ENCODE peak calls at places on chromosomes 1 and 21, in eight cellular contexts. A is anterior cingulate cortex; Z is fibroblast of pulmonary artery; V is iPS-NIHi11; H is NCI-H460; Q is DMS53; U is effector memory CD4-positive, alpha-beta T cell; B is activated CD4-positive, alpha-beta memory T cell treated with anti-CD3 and anti-CD28 coated beads, Interleukin-2, amount 10 ng/mL, durations not matched to agents 7 days and 5 days. D is an unnamed sample.

GRCh38 chr1:67733741-67734690 is 49.0 kb downstream of the GADD45A start:
- DNase-seq in Z (no peak), H (no peak), Q (no peak), U (no peak), V (no peak), B (no peak), A (no peak), D (no peak)

GRCh38 chr1:55826413-55827080 is 611.4 kb upstream of the USP24 start:
- DNase-seq in B (no peak), Z (no peak), U (no peak), Q (no peak), V (no peak), H (no peak), A (no peak), D (no peak)

GRCh38 chr1:201142011-201142853 is 12.0 kb downstream of the TMEM9 start:
- DNase-seq in H (no peak), U (no peak), A (peak), V (no peak), B (no peak), Q (no peak), Z (no peak), D (no peak)

GRCh38 chr1:78408830-78409229 is 81.9 kb upstream of the PTGFR start:
- DNase-seq in Q (no peak), Z (no peak), U (no peak), B (no peak), A (no peak), V (no peak), H (no peak), D (no peak)

GRCh38 chr1:167666416-167666815 is 36.4 kb downstream of the RCSD1 start:
- DNase-seq in V (no peak), Z (peak), Q (no peak), B (no peak), A (no peak), H (no peak), U (no peak), D (no peak)

GRCh38 chr1:234588402-234588801 is 21.6 kb downstream of the IRF2BP2 start:
- DNase-seq in A (no peak), Z (no peak), V (no peak), U (no peak), B (no peak), H (no peak), Q (no peak), D (no peak)

GRCh38 chr21:35390013-35390776 is 341.1 kb upstream of the RUNX1 start:
- DNase-seq in Z (peak), Q (peak), A (no peak), B (no peak), U (no peak), V (no peak), H (no peak), D (no peak)

GRCh38 chr1:119217429-119217828 is 77.0 kb upstream of the WARS2 start:
- DNase-seq in Z (no peak), A (no peak), B (no peak), V (no peak), H (no peak), U (no peak), Q (no peak), D (no peak)

GRCh38 chr1:172900359-172900997 is 150.3 kb downstream of the TNFSF18 start:
- DNase-seq in Q (no peak), H (no peak), U (no peak), A (no peak), V (no peak), Z (no peak), B (no peak), D (no peak)

GRCh38 chr1:34113362-34113761 is 51.7 kb downstream of the CSMD2 start:
- DNase-seq in H (no peak), B (no peak), V (peak), Q (peak), Z (no peak), U (no peak), A (no peak), D (no peak)

GRCh38 chr1:31883357-31883942 is 54.7 kb downstream of the PTP4A2 start:
- DNase-seq in B (no peak), A (no peak), V (no peak), U (no peak), H (no peak), Z (no peak), Q (no peak), D (no peak)

GRCh38 chr1:172360960-172361359 is 59.5 kb upstream of the C1orf105 start:
- DNase-seq in H (no peak), B (no peak), Z (no peak), Q (no peak), V (no peak), A (no peak), U (no peak), D (no peak)

GRCh38 chr1:203615182-203615581 is 11.4 kb upstream of the ATP2B4 start:
- DNase-seq in Z (no peak), U (no peak), V (no peak), Q (no peak), H (no peak), A (no peak), B (no peak), D (no peak)

GRCh38 chr1:36528361-36529349 is 45.9 kb upstream of the CSF3R start:
- DNase-seq in Z (no peak), V (peak), U (no peak), Q (peak), A (no peak), H (no peak), B (no peak), D (no peak)

GRCh38 chr1:109764561-109765482 is 1.1 kb upstream of the EPS8L3 start:
- DNase-seq in V (no peak), B (no peak), U (no peak), Q (no peak), A (no peak), H (no peak), Z (no peak), D (no peak)

GRCh38 chr1:221777434-221778072 is 35.7 kb upstream of the DUSP10 start:
- DNase-seq in B (peak), H (no peak), U (peak), Q (no peak), Z (no peak), A (no peak), V (no peak), D (peak)

GRCh38 chr1:106843505-106843904 is 213.0 kb upstream of the PRMT6 start:
- DNase-seq in V (no peak), A (no peak), B (no peak), H (no peak), Q (no peak), Z (no peak), U (no peak), D (no peak)

GRCh38 chr1:13780780-13781179 is 80.8 kb downstream of the PRDM2 start:
- DNase-seq in V (no peak), B (no peak), H (no peak), U (no peak), Q (no peak), Z (no peak), A (no peak), D (no peak)

GRCh38 chr1:4599951-4600481 is 54.4 kb upstream of the AJAP1 start:
- DNase-seq in A (no peak), V (peak), U (no peak), Q (no peak), H (no peak), Z (no peak), B (no peak), D (no peak)

GRCh38 chr1:246583448-246584185 is 17.4 kb downstream of the CNST start:
- DNase-seq in B (no peak), A (no peak), U (no peak), Z (peak), Q (peak), H (no peak), V (no peak), D (no peak)

GRCh38 chr1:68459796-68460195 is 10.0 kb upstream of the RPE65 start:
- DNase-seq in Q (no peak), Z (peak), U (no peak), V (no peak), B (no peak), H (peak), A (no peak), D (no peak)

GRCh38 chr21:22342855-22343254 is 1344.6 kb downstream of the NCAM2 start:
- DNase-seq in H (no peak), V (no peak), U (no peak), Q (peak), A (no peak), Z (no peak), B (no peak), D (no peak)

GRCh38 chr1:51956528-51957509 is 33.7 kb downstream of the RAB3B start:
- DNase-seq in V (no peak), B (no peak), Z (peak), Q (peak), A (no peak), H (no peak), U (no peak), D (no peak)

GRCh38 chr1:222171005-222171404 is 376.9 kb downstream of the HHIPL2 start:
- DNase-seq in U (no peak), V (peak), B (no peak), A (no peak), Q (peak), Z (peak), H (peak), D (no peak)

GRCh38 chr1:245579881-245580280 is 425.1 kb downstream of the KIF26B start:
- DNase-seq in Q (no peak), V (no peak), Z (no peak), U (no peak), B (no peak), H (no peak), A (no peak), D (no peak)

GRCh38 chr1:201258763-201259230 is 24.5 kb upstream of the PKP1 start:
- DNase-seq in Z (no peak), Q (no peak), U (no peak), V (no peak), B (no peak), A (no peak), H (no peak), D (no peak)

GRCh38 chr1:226569879-226570547 is 21.4 kb downstream of the STUM start:
- DNase-seq in A (no peak), U (no peak), H (no peak), V (peak), Z (no peak), B (peak), Q (peak), D (no peak)

GRCh38 chr1:202694354-202694753 is 15.9 kb downstream of the SYT2 start:
- DNase-seq in Q (peak), B (no peak), Z (no peak), A (no peak), H (no peak), V (no peak), U (no peak), D (no peak)